ENCODE peak calls at places on chromosomes 3 and 15, in seven cellular contexts. N, Y, T, X, M, U and I are unnamed samples.

GRCh38 chr15:34582461-34583357 is 742 bp downstream of the GOLGA8B start:
- DNase-seq in Y (no peak), U (peak; percentile 4), X (peak; percentile 81), N (peak; percentile 54), M (no peak), T (peak; percentile 41), I (peak; percentile 21)

GRCh38 chr3:151478376-151478702 is 17.5 kb upstream of the IGSF10 start:
- DNase-seq in X (no peak), T (no peak), Y (no peak), M (no peak), N (no peak), U (no peak), I (no peak)

GRCh38 chr15:58036579-58036978 is 28.9 kb downstream of the ALDH1A2 start:
- DNase-seq in M (no peak), U (no peak), N (no peak), T (no peak), X (no peak), Y (no peak), I (no peak)

GRCh38 chr15:40281057-40281850 is 1.6 kb downstream of the ANKRD63 start:
- DNase-seq in T (no peak), M (no peak), X (no peak), Y (no peak), U (no peak), N (no peak), I (no peak)

GRCh38 chr3:194339356-194339755 is 11.8 kb downstream of the CPN2 start:
- DNase-seq in Y (no peak), U (no peak), X (no peak), M (no peak), N (no peak), T (no peak), I (no peak)

GRCh38 chr15:67902579-67902979 is 62.7 kb upstream of the RNU6-1 start:
- DNase-seq in M (no peak), U (no peak), Y (no peak), N (no peak), T (no peak), X (no peak), I (no peak)

GRCh38 chr3:67897686-67898336 is 243.4 kb upstream of the SUCLG2 start:
- DNase-seq in U (no peak), Y (no peak), T (no peak), X (peak; percentile 2), N (no peak), M (no peak), I (no peak)

GRCh38 chr15:67520976-67521769 is at the start of gene C15orf61:
- DNase-seq in N (peak; percentile 89), Y (peak; percentile 77), T (peak; percentile 86), M (no peak), U (peak; percentile 93), X (peak; percentile 95), I (peak; percentile 83)

GRCh38 chr3:171436380-171436779 is 23.8 kb downstream of the TNIK start:
- DNase-seq in M (no peak), X (no peak), Y (no peak), N (no peak), U (no peak), T (no peak), I (no peak)

GRCh38 chr15:66461917-66462316 is 35.6 kb downstream of the SNAPC5 start:
- DNase-seq in U (no peak), N (no peak), T (no peak), M (no peak), X (no peak), Y (no peak), I (no peak)

GRCh38 chr3:56810912-56811544 is 9.3 kb upstream of the ARHGEF3 start:
- DNase-seq in N (no peak), X (no peak), Y (no peak), T (no peak), M (no peak), U (no peak), I (no peak)

GRCh38 chr15:74202461-74203401 is at the start of gene STRA6:
- DNase-seq in Y (no peak), X (peak; percentile 89), U (no peak), T (no peak), N (no peak), M (peak; percentile 85), I (peak; percentile 61)

GRCh38 chr15:70535955-70536338 is 227.4 kb downstream of the UACA start:
- DNase-seq in M (no peak), N (no peak), U (no peak), T (no peak), Y (no peak), X (no peak), I (no peak)

GRCh38 chr3:54888873-54889272 is 39.0 kb downstream of the LRTM1 start:
- DNase-seq in N (no peak), M (no peak), X (no peak), U (no peak), T (no peak), Y (peak; percentile 71), I (no peak)